ENCODE peak calls at places on chromosomes 7 and 10, in eight cellular contexts. E, F, B, O, N, Z, L and A are unnamed samples. For H3K4me1, the result is how much of the 10 kb centered on the place peaks cover.

GRCh38 chr10:66398653-66399052 is 527.2 kb upstream of the LRRTM3 start:
- DNase-seq in E (no peak), F (no peak), B (no peak), O (no peak), N (no peak), Z (no peak), L (no peak), A (no peak)

GRCh38 chr7:131106681-131107342 is 220.9 kb upstream of the MKLN1 start:
- DNase-seq in E (no peak), F (peak), B (no peak), O (peak), N (peak), Z (peak), L (peak), A (peak)

GRCh38 chr7:25256424-25256823 is 28.1 kb upstream of the NPVF start:
- DNase-seq in E (no peak), F (no peak), B (no peak), O (no peak), N (no peak), Z (no peak), L (no peak), A (peak)

GRCh38 chr10:104548090-104548489 is 93.0 kb upstream of the SORCS3 start:
- DNase-seq in E (peak), F (no peak), B (peak), O (no peak), N (peak), Z (no peak), L (no peak), A (peak)

GRCh38 chr7:120308171-120308570 is 35.2 kb downstream of the KCND2 start:
- DNase-seq in E (no peak), F (no peak), B (no peak), O (no peak), N (no peak), Z (no peak), L (no peak), A (peak)

GRCh38 chr10:62166331-62167154 is 102.1 kb downstream of the RTKN2 start:
- DNase-seq in E (no peak), F (peak), B (peak), O (peak), N (peak), Z (peak), L (peak), A (no peak)

GRCh38 chr7:15326044-15326644 is 235.7 kb downstream of the AGMO start:
- DNase-seq in E (peak), F (no peak), B (peak), O (no peak), N (peak), Z (no peak), L (peak), A (peak)

GRCh38 chr7:116356979-116357378 is 142.6 kb upstream of the CAV2 start:
- DNase-seq in E (peak), F (no peak), B (peak), O (no peak), N (no peak), Z (no peak), L (no peak), A (no peak)

GRCh38 chr10:82943142-82943541 is 1068.1 kb downstream of the NRG3 start:
- DNase-seq in E (peak), F (no peak), B (no peak), O (no peak), N (no peak), Z (no peak), L (no peak), A (no peak)

GRCh38 chr10:132308588-132309451 is 1.1 kb upstream of the STK32C start:
- DNase-seq in E (no peak), F (no peak), B (no peak), O (no peak), N (no peak), Z (no peak), L (no peak), A (no peak)

GRCh38 chr10:97747573-97747972 is 10.6 kb downstream of the ZFYVE27 start:
- DNase-seq in E (no peak), F (no peak), B (no peak), O (no peak), N (no peak), Z (no peak), L (no peak), A (no peak)

GRCh38 chr10:110361800-110362456 is 57.2 kb upstream of the SMNDC1 start:
- DNase-seq in E (no peak), F (no peak), B (no peak), O (no peak), N (no peak), Z (no peak), L (no peak), A (no peak)

GRCh38 chr7:72183835-72184234 is 228.3 kb downstream of the CALN1 start:
- DNase-seq in E (no peak), F (no peak), B (no peak), O (no peak), N (no peak), Z (no peak), L (peak), A (peak)

GRCh38 chr10:49351669-49352068 is 44.2 kb downstream of the DRGX start:
- DNase-seq in E (no peak), F (no peak), B (no peak), O (no peak), N (no peak), Z (no peak), L (no peak), A (no peak)

GRCh38 chr10:114920459-114920858 is 17.5 kb upstream of the TRUB1 start:
- DNase-seq in E (no peak), F (no peak), B (no peak), O (no peak), N (no peak), Z (no peak), L (no peak), A (no peak)

GRCh38 chr10:87101996-87102395 is 7.0 kb downstream of the SHLD2 start:
- DNase-seq in E (no peak), F (no peak), B (no peak), O (no peak), N (no peak), Z (no peak), L (no peak), A (no peak)

GRCh38 chr7:31100445-31100844 is 48.3 kb downstream of the ADCYAP1R1 start:
- DNase-seq in E (peak), F (no peak), B (peak), O (no peak), N (no peak), Z (no peak), L (no peak), A (no peak)

DNA sequence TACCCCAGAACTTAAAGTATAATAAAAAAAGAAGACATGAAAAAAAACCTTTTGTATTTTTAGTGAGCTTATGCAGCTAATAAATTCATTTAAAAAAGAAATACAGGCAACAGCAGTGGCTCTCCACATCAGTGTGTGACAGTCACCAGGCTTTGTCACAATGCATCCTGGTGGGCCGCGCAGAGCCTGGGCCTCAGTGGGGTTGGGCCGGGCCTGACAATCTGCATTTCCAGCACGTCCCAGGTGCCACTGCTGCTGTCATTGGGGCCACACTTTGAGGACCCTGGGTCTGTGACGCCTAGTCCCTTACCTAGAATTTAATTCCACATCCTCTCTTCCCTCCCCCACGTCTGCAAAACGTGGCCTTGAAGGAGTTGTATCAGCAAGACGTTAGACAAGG is 284.5 kb downstream of the ADARB2 start:
- DNase-seq in E (no peak), F (no peak), B (no peak), O (no peak), N (no peak), Z (no peak), L (no peak), A (no peak)
- TF ChIP-seq CTCF in E (no peak), F (no peak), B (no peak), O (no peak), N (no peak), Z (no peak), L (no peak), A (no peak)

DNA sequence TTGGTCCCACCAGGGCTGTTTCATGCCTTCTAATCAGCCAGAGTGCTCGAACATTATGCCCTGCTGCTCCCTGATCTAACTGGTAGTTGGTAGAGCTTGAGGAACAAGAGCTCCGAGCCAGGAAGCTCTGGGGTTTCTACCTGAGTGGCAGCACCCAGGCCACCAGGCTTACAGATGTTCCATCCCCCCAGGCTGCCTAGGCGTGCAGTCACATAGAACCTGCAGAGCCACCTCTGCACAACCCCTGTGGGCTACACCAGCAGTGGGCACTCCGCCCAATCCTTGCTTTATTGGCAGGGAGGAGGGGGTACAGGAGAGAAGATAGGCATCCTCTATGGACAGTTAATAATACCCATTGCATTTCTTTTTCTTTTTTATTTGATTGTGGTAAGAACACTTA is 21.8 kb downstream of the MAP3K8 start:
- DNase-seq in E (no peak), F (peak), B (no peak), O (peak), N (no peak), Z (no peak), L (no peak), A (no peak)
- H3K27ac ChIP-seq in E (no peak), F (peak), B (peak), O (peak), N (no peak), Z (no peak), L (no peak), A (peak)

DNA sequence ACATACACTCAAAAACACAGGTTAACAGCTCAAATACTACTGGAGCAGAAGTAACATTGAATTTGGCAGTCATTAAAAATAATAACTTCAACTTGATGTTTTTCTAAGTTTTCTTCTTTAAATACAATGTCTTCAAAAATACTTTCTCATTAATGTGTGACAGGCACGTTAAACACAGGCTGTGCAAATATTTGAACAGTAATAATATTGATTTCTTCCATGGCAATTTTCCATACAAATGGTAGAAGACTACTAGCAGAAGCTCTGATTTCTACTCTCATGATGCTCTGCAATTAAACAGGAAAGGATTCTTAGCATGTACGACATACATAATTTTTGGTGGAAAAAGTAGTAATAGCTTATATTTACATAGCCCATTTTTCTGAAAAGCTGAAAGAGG is 47.4 kb downstream of the NRP1 start:
- DNase-seq in E (no peak), F (no peak), B (no peak), O (no peak), N (no peak), Z (no peak), L (no peak), A (no peak)
- H3K4me1 ChIP-seq in E (under half), F (half or more), B (under half), O (under half), N (under half), Z (half or more), L (half or more), A (under half)

GRCh38 chr7:13282377-13282980 is 595.0 kb downstream of the ARL4A start:
- DNase-seq in E (peak), F (no peak), B (peak), O (no peak), N (peak), Z (no peak), L (peak), A (peak)

GRCh38 chr7:13278020-13278419 is 590.6 kb downstream of the ARL4A start:
- DNase-seq in E (no peak), F (no peak), B (no peak), O (no peak), N (no peak), Z (no peak), L (no peak), A (no peak)

GRCh38 chr7:13276977-13277376 is 589.5 kb downstream of the ARL4A start:
- DNase-seq in E (no peak), F (no peak), B (no peak), O (no peak), N (peak), Z (no peak), L (peak), A (no peak)

GRCh38 chr7:13279854-13280435 is 592.5 kb downstream of the ARL4A start:
- DNase-seq in E (no peak), F (no peak), B (peak), O (no peak), N (peak), Z (no peak), L (peak), A (peak)
- TF ChIP-seq CTCF in E (peak), F (peak), B (peak), O (peak), N (peak), Z (no peak), L (peak), A (peak)

DNA sequence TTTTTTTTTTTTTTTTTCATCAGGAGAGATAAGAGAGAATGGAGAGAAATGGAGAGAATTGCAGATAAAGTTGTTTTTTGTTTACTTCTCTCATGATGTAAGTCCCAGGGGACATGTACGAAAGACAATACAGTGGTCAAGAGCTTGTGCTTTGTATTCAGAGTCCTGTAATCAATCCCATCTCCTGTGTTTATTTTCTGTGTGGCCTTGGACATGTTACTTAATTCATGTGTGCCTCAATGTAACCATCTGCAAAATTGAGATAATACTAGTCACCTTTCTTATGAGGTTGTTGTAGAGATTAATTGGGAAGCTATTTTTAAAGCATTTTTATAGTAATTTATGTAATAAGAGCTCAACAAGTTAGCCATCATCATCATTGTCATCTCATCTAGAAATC is 117.5 kb downstream of the CDK14 start:
- DNase-seq in E (no peak), F (no peak), B (no peak), O (no peak), N (no peak), Z (no peak), L (no peak), A (no peak)
- H3K27ac ChIP-seq in E (no peak), F (no peak), B (no peak), O (no peak), N (no peak), Z (no peak), L (no peak), A (no peak)